ENCODE peak calls at places on chromosome 16, in seven cellular contexts. N is esophagus squamous epithelium, Q is left cardiac atrium, G is kidney tubule cell, M is T-helper 17 cell, B is body of pancreas, E is HEK293T. A is an unnamed sample.

GRCh38 chr16:83433201-83433600 is 374.6 kb upstream of the HSBP1 start:
- DNase-seq in G (peak; percentile 19), N (no peak), Q (no peak), B (no peak), M (no peak), E (no peak), A (no peak)

GRCh38 chr16:56675685-56676210 is 6.1 kb downstream of the MT1H start:
- DNase-seq in M (no peak), Q (no peak), G (no peak), N (no peak), B (no peak), E (no peak), A (no peak)

GRCh38 chr16:24198807-24199533 is 57.2 kb upstream of the CACNG3 start:
- DNase-seq in M (no peak), G (no peak), N (no peak), Q (no peak), E (no peak), B (no peak), A (no peak)

GRCh38 chr16:12794486-12795399 is 8.9 kb downstream of the CPPED1 start:
- DNase-seq in E (no peak), N (no peak), B (no peak), G (no peak), M (no peak), Q (peak; percentile 56), A (no peak)

GRCh38 chr16:10266809-10267208 is 84.6 kb upstream of the GRIN2A start:
- DNase-seq in M (no peak), G (no peak), B (no peak), Q (no peak), N (no peak), E (no peak), A (no peak)

GRCh38 chr16:26981266-26981938 is 85.3 kb upstream of the C16orf82 start:
- DNase-seq in B (no peak), G (no peak), E (no peak), N (no peak), Q (no peak), M (no peak), A (peak; percentile 16)

GRCh38 chr16:24165273-24165672 is 90.9 kb upstream of the CACNG3 start:
- DNase-seq in E (no peak), Q (no peak), M (no peak), B (no peak), N (no peak), G (no peak), A (no peak)

GRCh38 chr16:88737298-88738166 is 31.2 kb downstream of the CTU2 start:
- DNase-seq in Q (peak; percentile 76), B (peak; percentile 86), M (peak; percentile 60), N (no peak), G (peak; percentile 56), E (peak; percentile 87), A (peak; percentile 71)

GRCh38 chr16:80968386-80969113 is 38.1 kb downstream of the CMC2 start:
- DNase-seq in Q (no peak), M (no peak), E (no peak), G (peak; percentile 92), B (no peak), N (no peak), A (no peak)